ENCODE peak calls at places on chromosomes 13 and 19, in eight cellular contexts. F is thoracic aorta; R is GM23338; M is fibroblast of lung; Q is thyroid gland; Y is heart right ventricle; Z is osteoblast; I is CD4-positive, alpha-beta T cell. O is an unnamed sample. For H3K27me3, the result is how much of the 10 kb centered on the place peaks cover.

GRCh38 chr19:45136507-45137178 is 24.1 kb downstream of the NKPD1 start:
- DNase-seq in Z (peak), M (no peak), Y (no peak), I (no peak), F (no peak), Q (no peak), R (no peak), O (no peak)

GRCh38 chr13:19959141-19959830 is 759 bp downstream of the ZMYM2 start:
- DNase-seq in F (peak), I (peak), Z (peak), Y (peak), R (peak), Q (peak), M (peak), O (peak)

GRCh38 chr13:91313581-91313980 is 33.9 kb upstream of the MIR17HG start:
- DNase-seq in R (no peak), F (no peak), Z (no peak), I (no peak), Q (no peak), Y (no peak), M (no peak), O (no peak)

GRCh38 chr13:45615501-45616101 is at the start of gene ERICH6B:
- DNase-seq in Y (no peak), Z (peak), Q (peak), R (peak), I (no peak), F (no peak), M (peak), O (no peak)

GRCh38 chr13:47179321-47179720 is 282.5 kb upstream of the HTR2A start:
- DNase-seq in Y (no peak), Q (no peak), I (no peak), M (no peak), R (no peak), Z (no peak), F (no peak), O (no peak)

GRCh38 chr13:41231786-41232185 is 31.6 kb downstream of the MTRF1 start:
- DNase-seq in F (no peak), R (no peak), Z (no peak), I (no peak), M (peak), Y (no peak), Q (peak), O (no peak)

GRCh38 chr13:36979361-36980040 is 19.6 kb downstream of the ALG5 start:
- DNase-seq in M (peak), F (no peak), Q (no peak), R (no peak), I (no peak), Y (no peak), Z (no peak), O (no peak)

GRCh38 chr13:74329978-74330377 is 195.8 kb upstream of the KLF12 start:
- DNase-seq in M (no peak), I (no peak), Y (no peak), Z (no peak), F (no peak), Q (no peak), R (no peak), O (peak)

GRCh38 chr19:38661166-38661565 is 13.7 kb downstream of the ACTN4 start:
- DNase-seq in Q (no peak), Y (no peak), I (no peak), Z (no peak), M (no peak), F (no peak), R (no peak), O (no peak)

GRCh38 chr13:20174656-20175405 is 14.0 kb upstream of the GJA3 start:
- DNase-seq in Q (peak), Y (peak), I (no peak), Z (peak), R (no peak), M (peak), F (peak), O (peak)

GRCh38 chr19:40424637-40425449 is 949 bp downstream of the SERTAD1 start:
- DNase-seq in I (no peak), Y (no peak), M (peak), R (peak), Q (peak), F (no peak), Z (peak), O (no peak)

GRCh38 chr13:93535256-93535655 is 308.6 kb downstream of the GPC6 start:
- DNase-seq in F (no peak), Z (peak), R (no peak), Y (no peak), I (no peak), Q (no peak), M (peak), O (peak)

GRCh38 chr13:100330662-100331061 is 241.8 kb downstream of the PCCA start:
- DNase-seq in F (no peak), I (no peak), M (peak), Z (no peak), Q (no peak), Y (no peak), R (no peak), O (no peak)

GRCh38 chr19:39554701-39555311 is 14.8 kb upstream of the EID2 start:
- DNase-seq in Y (no peak), Q (peak), I (no peak), F (no peak), Z (no peak), R (no peak), M (no peak), O (no peak)

GRCh38 chr19:840519-841206 is at the start of gene PRTN3:
- DNase-seq in F (no peak), Y (no peak), Q (no peak), M (no peak), R (no peak), Z (no peak), I (no peak), O (no peak)

GRCh38 chr19:36939153-36939552 is 23.0 kb downstream of the ZNF568 start:
- DNase-seq in I (no peak), M (no peak), Q (no peak), Y (no peak), Z (no peak), R (peak), F (no peak), O (no peak)

GRCh38 chr13:68056816-68057710 is 826.9 kb upstream of the PCDH9 start:
- DNase-seq in R (peak), Y (no peak), Z (no peak), Q (no peak), M (peak), F (no peak), I (no peak), O (peak)

GRCh38 chr13:25034173-25034572 is 61.8 kb upstream of the PABPC3 start:
- DNase-seq in F (no peak), Z (no peak), R (no peak), I (no peak), Q (no peak), M (no peak), Y (no peak), O (no peak)

GRCh38 chr19:11587302-11587972 is 9.8 kb upstream of the ZNF627 start:
- DNase-seq in I (peak), R (peak), Y (peak), M (peak), Q (peak), F (peak), Z (peak), O (no peak)

GRCh38 chr13:88022826-88023225 is 351.7 kb downstream of the SLITRK5 start:
- DNase-seq in Y (no peak), F (no peak), M (peak), I (no peak), R (no peak), Z (no peak), Q (no peak), O (no peak)

GRCh38 chr19:10421240-10421948 is 1.1 kb downstream of the PDE4A start:
- DNase-seq in Z (peak), Y (no peak), Q (no peak), R (no peak), F (no peak), M (no peak), I (no peak), O (no peak)

GRCh38 chr19:10419200-10419645 is 1.1 kb upstream of the PDE4A start:
- DNase-seq in F (no peak), Y (no peak), M (no peak), Z (peak), I (no peak), Q (no peak), R (no peak), O (no peak)

GRCh38 chr19:10421981-10422461 is 1.7 kb downstream of the PDE4A start:
- DNase-seq in F (no peak), I (no peak), M (no peak), Z (peak), Q (no peak), Y (no peak), R (no peak), O (no peak)

GRCh38 chr19:10419646-10420443 is 493 bp upstream of the PDE4A start:
- DNase-seq in I (peak), R (peak), F (no peak), Q (no peak), M (peak), Y (no peak), Z (peak), O (peak)

DNA sequence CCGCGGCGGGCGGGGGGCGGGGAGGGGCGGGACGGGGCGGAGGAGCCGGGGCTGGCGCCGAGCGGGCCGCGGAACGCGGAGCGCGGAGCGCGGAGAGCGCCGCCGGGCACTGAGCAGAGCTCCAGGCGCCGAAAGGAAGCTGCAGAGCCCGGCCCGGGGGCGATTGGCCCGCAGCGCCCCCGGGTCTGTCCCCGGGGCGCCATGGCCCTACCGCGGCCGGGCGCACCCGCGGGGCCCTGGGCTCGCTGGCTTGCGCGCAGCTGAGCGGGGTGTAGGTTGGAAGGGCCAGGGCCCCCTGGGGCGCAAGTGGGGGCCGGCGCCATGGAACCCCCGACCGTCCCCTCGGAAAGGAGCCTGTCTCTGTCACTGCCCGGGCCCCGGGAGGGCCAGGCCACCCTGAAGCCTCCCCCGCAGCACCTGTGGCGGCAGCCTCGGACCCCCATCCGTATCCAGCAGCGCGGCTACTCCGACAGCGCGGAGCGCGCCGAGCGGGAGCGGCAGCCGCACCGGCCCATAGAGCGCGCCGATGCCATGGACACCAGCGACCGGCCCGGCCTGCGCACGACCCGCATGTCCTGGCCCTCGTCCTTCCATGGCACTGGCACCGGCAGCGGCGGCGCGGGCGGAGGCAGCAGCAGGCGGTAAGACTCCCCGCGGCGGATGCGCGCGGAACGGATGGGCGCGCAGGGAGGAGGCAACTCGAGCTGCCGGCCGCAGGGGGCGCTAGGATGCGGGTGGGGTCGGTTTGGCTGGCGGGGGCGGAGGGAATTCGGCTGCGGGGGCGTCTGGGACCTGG is at the start of gene PDE4A:
- DNase-seq in Z (peak), Y (no peak), R (peak), I (no peak), F (no peak), M (no peak), Q (no peak), O (no peak)
- TF ChIP-seq CTCF in Z (no peak), Y (no peak), R (peak), I (no peak), F (no peak), M (peak), Q (no peak), O (peak)

DNA sequence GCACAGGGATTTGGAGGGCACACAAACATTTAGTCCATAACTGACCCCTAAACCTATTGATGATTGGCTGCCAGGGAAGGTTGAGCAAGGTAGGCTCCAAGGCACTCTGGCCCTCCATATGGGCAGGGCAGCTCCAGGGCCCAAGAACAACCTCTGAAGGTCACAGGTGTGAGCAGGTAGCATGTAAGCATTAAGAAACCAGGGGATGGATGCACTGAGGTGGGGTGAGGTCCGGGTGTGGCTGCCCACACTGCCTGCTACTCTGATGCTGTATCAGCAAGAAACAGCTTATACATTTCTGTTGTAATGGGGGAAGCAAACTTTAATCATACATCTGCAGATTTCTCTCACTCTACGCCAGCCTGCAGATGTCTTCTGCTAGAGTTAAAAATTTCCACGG is 72.8 kb upstream of the MRI1 start:
- DNase-seq in F (no peak), I (no peak), M (no peak), Y (no peak), R (no peak), Q (no peak), Z (no peak), O (no peak)
- H3K27me3 ChIP-seq in F (under half), I (under half), M (under half), Y (under half), R (under half), Q (under half), Z (under half), O (under half)

GRCh38 chr19:49932041-49932451 is 2.7 kb upstream of the NUP62 start:
- DNase-seq in Y (no peak), R (no peak), M (no peak), Z (no peak), Q (no peak), F (no peak), I (no peak), O (peak)

GRCh38 chr19:49929611-49930482 is 543 bp upstream of the NUP62 start:
- DNase-seq in Q (peak), F (peak), Z (peak), M (peak), R (peak), Y (peak), I (peak), O (peak)

GRCh38 chr19:49929121-49929610 is at the start of the genes ATF5 and NUP62:
- DNase-seq in Y (peak), Q (peak), R (peak), Z (peak), M (peak), F (peak), I (peak), O (peak)

GRCh38 chr19:49931293-49932040 is 2.2 kb upstream of the NUP62 start:
- DNase-seq in R (no peak), Y (no peak), M (no peak), Q (no peak), I (no peak), Z (no peak), F (no peak), O (no peak)

DNA sequence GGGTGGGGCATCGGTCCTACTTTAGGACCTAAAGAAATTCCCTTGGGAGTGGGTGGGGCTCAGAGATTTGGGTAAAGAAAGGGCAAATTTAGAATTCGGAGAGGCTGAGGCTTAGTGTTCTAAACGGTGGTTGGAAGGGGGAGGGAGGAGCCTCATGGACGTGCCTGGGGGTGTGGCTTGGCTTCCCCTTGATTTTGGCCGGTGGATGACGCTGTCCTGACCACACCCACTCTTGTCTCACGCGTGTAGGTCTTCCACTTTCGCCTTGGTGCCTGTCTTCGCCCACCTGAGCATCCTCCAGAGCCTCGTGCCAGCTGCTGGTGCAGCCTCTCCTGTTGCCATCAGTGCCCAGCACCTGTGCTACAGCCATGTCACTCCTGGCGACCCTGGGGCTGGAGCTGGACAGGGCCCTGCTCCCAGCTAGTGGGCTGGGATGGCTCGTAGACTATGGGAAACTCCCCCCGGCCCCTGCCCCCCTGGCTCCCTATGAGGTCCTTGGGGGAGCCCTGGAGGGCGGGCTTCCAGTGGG is 1.2 kb upstream of the NUP62 start:
- DNase-seq in Y (peak), M (no peak), Q (peak), F (no peak), R (peak), I (peak), Z (peak), O (no peak)
- H3K27ac ChIP-seq in Y (peak), M (no peak), Q (no peak), F (peak), R (peak), I (peak), Z (no peak), O (no peak)

GRCh38 chr13:95226476-95226875 is 74.8 kb downstream of the ABCC4 start:
- DNase-seq in Y (no peak), Z (no peak), Q (no peak), I (no peak), F (no peak), R (no peak), M (no peak), O (no peak)
- TF ChIP-seq CTCF in Y (no peak), Z (no peak), Q (no peak), I (no peak), F (no peak), R (no peak), M (no peak), O (no peak)

DNA sequence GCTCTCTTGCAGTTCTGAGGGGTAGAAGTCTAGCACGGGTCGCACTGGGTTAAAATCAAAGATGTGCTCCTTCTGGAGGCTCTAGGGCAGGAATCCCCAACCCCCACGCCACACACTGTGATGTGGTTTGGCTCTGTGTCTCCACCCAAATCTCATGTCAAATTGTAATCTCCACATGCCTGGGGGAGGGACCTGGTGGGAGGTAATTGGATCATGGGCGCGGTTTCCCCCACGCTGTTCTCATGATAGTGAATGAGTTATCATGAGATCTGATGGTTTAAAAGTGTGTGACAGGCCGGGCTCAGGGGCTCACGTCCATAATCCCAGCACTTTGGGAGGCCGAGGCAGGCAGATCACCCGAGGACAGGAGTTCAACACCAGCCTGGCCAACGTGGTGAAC is 26.6 kb upstream of the CALM3 start:
- DNase-seq in F (no peak), R (no peak), M (no peak), Z (no peak), Y (no peak), I (peak), Q (no peak), O (no peak)
- H3K27me3 ChIP-seq in F (under half), R (under half), M (under half), Z (under half), Y (under half), I (under half), Q (under half), O (under half)

DNA sequence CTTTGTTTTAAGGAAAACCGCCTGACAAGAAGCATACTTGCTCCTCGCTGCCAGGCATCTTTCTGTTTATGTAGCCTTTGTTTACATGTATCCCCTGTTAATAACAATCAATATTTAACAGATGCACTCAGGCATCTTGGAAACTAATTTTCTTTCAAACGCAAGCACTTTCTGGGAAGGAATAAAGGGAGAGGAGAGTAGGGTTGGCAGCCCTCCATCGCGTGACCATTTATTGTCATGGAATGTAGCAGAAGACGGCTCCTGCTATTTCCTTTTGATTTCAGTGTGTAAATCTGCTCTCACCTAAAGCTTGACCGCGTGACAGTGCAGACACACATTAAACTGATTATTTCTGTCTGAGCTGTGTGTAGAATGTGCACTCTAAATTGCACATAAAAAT is 223.3 kb upstream of the MAB21L1 start:
- DNase-seq in F (no peak), Z (no peak), Y (no peak), M (peak), Q (no peak), R (no peak), I (no peak), O (no peak)
- H3K27ac ChIP-seq in F (no peak), Z (peak), Y (no peak), M (peak), Q (no peak), R (no peak), I (no peak), O (no peak)

DNA sequence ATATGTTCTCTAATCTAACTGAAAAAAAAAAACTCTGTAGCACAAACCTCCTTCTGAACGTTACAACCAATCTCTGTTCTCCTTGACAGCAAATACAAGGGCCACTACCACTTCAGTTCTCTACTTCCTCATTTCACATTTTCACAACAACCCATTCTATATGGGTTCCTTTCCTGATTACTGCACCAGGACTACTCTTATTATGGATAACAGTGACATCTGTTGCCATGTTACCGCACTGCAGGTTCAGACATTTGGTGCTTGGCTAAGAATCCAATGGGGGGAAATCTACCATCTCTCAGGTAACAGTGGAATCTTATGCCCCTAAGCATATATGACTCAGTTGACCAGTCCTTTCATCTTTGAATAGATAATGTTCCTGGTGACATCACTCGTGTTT is 11.6 kb upstream of the FPR3 start:
- DNase-seq in Q (no peak), I (no peak), Y (no peak), R (peak), M (no peak), Z (no peak), F (no peak), O (no peak)
- TF ChIP-seq CTCF in Q (no peak), I (no peak), Y (no peak), R (peak), M (no peak), Z (peak), F (no peak), O (peak)

DNA sequence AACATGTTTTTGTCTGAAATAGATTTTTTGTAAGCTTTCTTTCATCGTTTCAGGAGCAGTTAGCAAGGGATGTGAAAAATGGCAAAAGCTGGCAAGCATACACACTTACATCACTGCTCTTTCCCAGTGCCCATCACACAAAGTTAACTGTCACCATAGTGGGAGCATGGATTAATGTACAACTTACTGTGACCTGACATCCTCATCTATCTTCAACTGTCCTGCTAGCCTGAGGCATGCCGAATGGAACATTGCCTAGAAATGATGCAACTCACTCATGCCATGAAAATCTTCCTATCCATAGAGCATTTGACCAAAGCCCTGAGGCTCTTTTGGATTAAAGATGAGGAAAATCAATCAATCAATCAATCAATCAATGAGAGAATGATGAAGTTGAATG is 491.7 kb upstream of the SLC10A2 start:
- DNase-seq in F (no peak), I (no peak), R (no peak), Q (no peak), Z (no peak), M (no peak), Y (no peak), O (no peak)
- H3K27me3 ChIP-seq in F (under half), I (under half), R (under half), Q (under half), Z (under half), M (under half), Y (under half), O (under half)

GRCh38 chr13:110266983-110267382 is 40.0 kb downstream of the COL4A1 start:
- DNase-seq in Q (no peak), Y (no peak), F (no peak), R (peak), M (no peak), Z (no peak), I (no peak), O (no peak)
- H3K27ac ChIP-seq in Q (no peak), Y (no peak), F (peak), R (peak), M (peak), Z (no peak), I (no peak), O (no peak)

O was measured in foreskin keratinocyte.